ENCODE peak calls at places on chromosome 3, in five cellular contexts. A is skeletal muscle cell, D is trophoblast cell, E is astrocyte of the spinal cord, K is left ventricle myocardium inferior. G is an unnamed sample.

GRCh38 chr3:161035711-161036110 is 69.4 kb downstream of the B3GALNT1 start:
- DNase-seq in A (peak; percentile 66), D (no peak), E (peak; percentile 82), K (no peak), G (no peak)

GRCh38 chr3:53243165-53243564 is 12.7 kb downstream of the TKT start:
- DNase-seq in A (peak; percentile 41), D (no peak), E (peak; percentile 62), K (no peak), G (no peak)

GRCh38 chr3:123813876-123814275 is 70.3 kb downstream of the MYLK start:
- DNase-seq in A (no peak), D (no peak), E (peak; percentile 64), K (no peak), G (no peak)

GRCh38 chr3:11212784-11213183 is 58.5 kb downstream of the HRH1 start:
- DNase-seq in A (no peak), D (no peak), E (no peak), K (no peak), G (no peak)

GRCh38 chr3:141656771-141657170 is 81.3 kb upstream of the RNF7 start:
- DNase-seq in A (no peak), D (peak; percentile 73), E (peak; percentile 41), K (no peak), G (no peak)

GRCh38 chr3:38173834-38174418 is 8.6 kb downstream of the OXSR1 start:
- DNase-seq in A (no peak), D (no peak), E (no peak), K (no peak), G (no peak)

GRCh38 chr3:16884084-16884747 is 539 bp upstream of the PLCL2 start:
- DNase-seq in A (no peak), D (no peak), E (peak; percentile 52), K (peak; percentile 75), G (no peak)

GRCh38 chr3:107450254-107450653 is 72.5 kb upstream of the BBX start:
- DNase-seq in A (no peak), D (no peak), E (peak; percentile 6), K (no peak), G (no peak)

GRCh38 chr3:146974001-146974400 is 368.9 kb upstream of the PLSCR5 start:
- DNase-seq in A (no peak), D (no peak), E (no peak), K (no peak), G (no peak)

GRCh38 chr3:94626599-94626998 is 563.7 kb downstream of the NSUN3 start:
- DNase-seq in A (no peak), D (no peak), E (no peak), K (no peak), G (no peak)

GRCh38 chr3:64616953-64617352 is 70.8 kb downstream of the ADAMTS9 start:
- DNase-seq in A (no peak), D (no peak), E (no peak), K (no peak), G (no peak)

GRCh38 chr3:185754920-185755319 is 69.9 kb downstream of the IGF2BP2 start:
- DNase-seq in A (no peak), D (no peak), E (no peak), K (no peak), G (no peak)